ENCODE peak calls at places on chromosomes 12 and 14, in eight cellular contexts. W is heart left ventricle, P is GM23338, A is tibial artery, Y is MM.1S, D is transverse colon, N is HepG2, Q is upper lobe of left lung. G is an unnamed sample.

GRCh38 chr12:109523071-109523470 is 45.6 kb downstream of the UBE3B start:
- DNase-seq in D (no peak), N (no peak), Q (no peak), Y (no peak), A (no peak), W (peak; percentile 86), P (no peak), G (peak; percentile 54)

GRCh38 chr12:118357327-118358007 is 15.2 kb downstream of the TAOK3 start:
- DNase-seq in Y (no peak), A (peak; percentile 37), Q (peak; percentile 56), P (no peak), D (peak; percentile 52), N (no peak), W (no peak), G (no peak)

GRCh38 chr12:64900540-64900939 is 76.1 kb downstream of the TBC1D30 start:
- DNase-seq in N (no peak), Y (no peak), W (no peak), A (no peak), D (no peak), Q (no peak), P (no peak), G (no peak)

GRCh38 chr14:55803506-55804197 is 223.6 kb downstream of the KTN1 start:
- DNase-seq in Y (no peak), W (no peak), Q (no peak), A (no peak), P (no peak), N (no peak), D (no peak), G (no peak)

GRCh38 chr12:49902399-49903350 is 1.0 kb downstream of the FAIM2 start:
- DNase-seq in Q (no peak), D (no peak), Y (no peak), N (no peak), W (no peak), A (no peak), P (peak; percentile 59), G (peak; percentile 45)

GRCh38 chr14:92729632-92730358 is 18.6 kb downstream of the LGMN start:
- DNase-seq in N (no peak), P (no peak), Q (no peak), A (no peak), D (no peak), W (no peak), Y (no peak), G (no peak)

GRCh38 chr12:120687570-120688289 is 781 bp downstream of the MLEC start:
- DNase-seq in W (no peak), N (no peak), A (peak; percentile 34), P (peak; percentile 58), D (peak; percentile 40), Y (peak; percentile 26), Q (no peak), G (peak; percentile 78)

GRCh38 chr12:26630546-26631027 is 202.4 kb downstream of the ITPR2 start:
- DNase-seq in P (no peak), N (peak; percentile 72), A (no peak), Y (no peak), Q (no peak), D (no peak), W (no peak), G (peak; percentile 53)

GRCh38 chr12:5904441-5904840 is 40.6 kb downstream of the ANO2 start:
- DNase-seq in N (no peak), D (no peak), Q (no peak), A (no peak), Y (no peak), P (no peak), W (no peak), G (no peak)

GRCh38 chr12:119902084-119902509 is 25.0 kb upstream of the CIT start:
- DNase-seq in A (peak; percentile 30), W (peak; percentile 50), P (peak; percentile 86), D (peak; percentile 68), N (peak; percentile 57), Q (peak; percentile 57), Y (peak; percentile 35), G (no peak)

GRCh38 chr14:95518045-95518751 is 1.7 kb upstream of the SYNE3 start:
- DNase-seq in Q (peak; percentile 32), N (no peak), D (no peak), A (no peak), P (no peak), Y (peak; percentile 61), W (no peak), G (no peak)

GRCh38 chr14:77565289-77566081 is 51.0 kb downstream of the SPTLC2 start:
- DNase-seq in Y (no peak), Q (no peak), D (no peak), W (no peak), P (no peak), A (no peak), N (no peak), G (no peak)

GRCh38 chr12:6376079-6376941 is 947 bp upstream of the SCNN1A start:
- DNase-seq in D (peak; percentile 75), N (peak; percentile 64), Q (peak; percentile 95), P (peak; percentile 88), Y (no peak), A (peak; percentile 70), W (peak; percentile 66), G (peak; percentile 73)

GRCh38 chr14:74289801-74290200 is 12.9 kb downstream of the ABCD4 start:
- DNase-seq in W (no peak), A (no peak), Q (no peak), P (no peak), Y (no peak), D (no peak), N (no peak), G (no peak)

GRCh38 chr14:74296037-74296467 is 6.7 kb downstream of the ABCD4 start:
- DNase-seq in Q (no peak), N (peak; percentile 66), D (no peak), P (no peak), A (no peak), W (no peak), Y (no peak), G (peak; percentile 61)

GRCh38 chr14:74292061-74292460 is 10.7 kb downstream of the ABCD4 start:
- DNase-seq in Y (no peak), P (no peak), W (no peak), Q (no peak), D (no peak), N (no peak), A (no peak), G (no peak)

GRCh38 chr14:74290415-74290814 is 12.3 kb downstream of the ABCD4 start:
- DNase-seq in P (peak; percentile 64), Q (no peak), D (no peak), Y (peak; percentile 9), W (no peak), A (no peak), N (no peak), G (no peak)

GRCh38 chr14:74293621-74294020 is 9.1 kb downstream of the ABCD4 start:
- DNase-seq in D (no peak), N (no peak), A (no peak), Q (no peak), Y (no peak), W (no peak), P (no peak), G (peak; percentile 14)
- H3K36me3 ChIP-seq in D (no peaks in the 10 kb centered on the region), N (peaks cover 76% of the 10 kb centered on the region), A (peaks cover 100% of the 10 kb centered on the region), Q (peaks cover 72% of the 10 kb centered on the region), Y (no peaks in the 10 kb centered on the region), W (peaks cover 45% of the 10 kb centered on the region), P (peaks cover 33% of the 10 kb centered on the region), G (no peaks in the 10 kb centered on the region)

GRCh38 chr14:73729556-73730265 is 15.5 kb upstream of the PNMA1 start:
- DNase-seq in D (no peak), Q (no peak), A (no peak), N (no peak), Y (no peak), W (no peak), P (no peak), G (no peak)

GRCh38 chr14:73726025-73726961 is 12.1 kb upstream of the PNMA1 start:
- DNase-seq in D (no peak), Q (no peak), N (no peak), A (no peak), W (no peak), Y (no peak), P (no peak), G (no peak)

GRCh38 chr14:73729015-73729330 is 14.8 kb upstream of the PNMA1 start:
- DNase-seq in A (no peak), N (no peak), P (no peak), Y (no peak), D (no peak), W (no peak), Q (no peak), G (no peak)

GRCh38 chr14:73727181-73727580 is 13.0 kb upstream of the PNMA1 start:
- DNase-seq in W (no peak), P (no peak), N (no peak), Y (no peak), A (no peak), Q (no peak), D (no peak), G (no peak)

DNA sequence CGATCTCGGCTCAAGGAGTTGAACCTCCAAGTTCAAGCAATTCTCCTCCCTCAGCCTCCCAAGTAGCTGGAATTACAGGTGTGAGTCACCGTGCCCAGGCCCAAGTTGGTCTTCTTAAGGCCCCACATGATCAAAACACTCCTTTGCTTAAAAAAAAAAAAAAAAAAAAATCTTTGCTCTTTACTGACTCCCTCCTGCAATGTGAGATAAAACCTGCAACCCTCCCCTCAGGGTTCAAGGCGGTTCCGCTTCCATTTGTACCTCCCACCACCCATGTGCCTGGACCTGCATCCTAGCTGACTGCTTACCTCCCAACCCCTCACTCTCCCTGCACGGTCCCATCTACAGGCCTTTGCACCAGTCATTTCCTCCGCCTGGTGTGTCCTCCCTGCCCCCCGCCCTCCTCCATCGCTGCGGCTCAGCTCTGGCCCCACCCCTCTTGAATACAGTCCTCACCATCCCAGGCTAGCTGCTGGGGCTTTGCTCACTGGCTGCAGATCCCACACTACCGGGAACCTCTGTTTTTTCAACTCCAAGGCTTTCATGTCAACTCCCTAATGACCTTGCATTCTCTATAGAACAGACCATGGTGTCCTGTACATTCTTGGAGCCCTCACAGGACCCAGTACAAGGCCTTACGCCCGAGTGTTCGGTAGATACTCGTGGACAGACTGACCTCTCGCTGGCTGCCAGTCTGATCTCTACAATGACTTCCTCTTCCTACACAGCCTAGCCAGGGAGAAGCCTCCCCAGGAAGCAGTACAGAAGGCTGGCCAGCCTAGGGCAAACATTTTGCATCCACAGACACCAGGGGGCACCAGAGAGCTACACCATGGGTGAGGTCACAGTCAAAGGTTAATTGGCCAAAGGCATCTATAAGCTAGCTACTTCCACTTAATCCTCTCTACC is 14.2 kb upstream of the PNMA1 start:
- DNase-seq in D (peak; percentile 94), W (peak; percentile 91), Y (peak; percentile 53), N (peak; percentile 60), A (peak; percentile 78), P (peak; percentile 92), Q (peak; percentile 91), G (peak; percentile 91)
- H3K36me3 ChIP-seq in D (no peaks in the 10 kb centered on the region), W (peaks cover 31% of the 10 kb centered on the region), Y (no peaks in the 10 kb centered on the region), N (peaks cover 80% of the 10 kb centered on the region), A (peaks cover 75% of the 10 kb centered on the region), P (no peaks in the 10 kb centered on the region), Q (peaks cover 55% of the 10 kb centered on the region), G (peaks cover 6% of the 10 kb centered on the region)

DNA sequence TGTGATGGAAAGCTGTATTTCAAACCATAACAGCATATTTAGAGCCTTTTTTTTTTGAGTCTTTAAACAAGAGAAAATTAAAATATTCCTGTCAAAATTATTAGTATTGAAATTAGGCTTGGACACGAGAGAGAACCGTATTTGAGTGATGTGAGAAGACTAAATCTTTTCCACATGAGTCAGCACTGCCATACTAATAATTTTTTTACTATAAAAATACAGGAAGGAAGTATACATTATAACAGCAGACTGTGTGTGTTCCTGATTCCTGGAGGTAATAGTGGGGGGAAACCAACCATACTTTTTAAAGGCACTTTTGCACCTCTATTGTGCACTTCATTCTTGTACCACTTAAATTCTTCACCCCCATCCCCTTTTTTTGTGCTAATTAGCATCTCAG is 45.6 kb downstream of the PPM1A start:
- DNase-seq in N (no peak), P (no peak), W (no peak), Y (no peak), D (no peak), Q (no peak), A (no peak), G (no peak)
- H3K36me3 ChIP-seq in N (peaks cover 30% of the 10 kb centered on the region), P (no peaks in the 10 kb centered on the region), W (peaks cover 10% of the 10 kb centered on the region), Y (no peaks in the 10 kb centered on the region), D (no peaks in the 10 kb centered on the region), Q (peaks cover 13% of the 10 kb centered on the region), A (peaks cover 37% of the 10 kb centered on the region), G (no peaks in the 10 kb centered on the region)

GRCh38 chr12:122517877-122518276 is 8.9 kb downstream of the RSRC2 start:
- DNase-seq in Q (no peak), Y (no peak), P (no peak), W (no peak), N (no peak), D (no peak), A (no peak), G (no peak)
- H3K36me3 ChIP-seq in Q (peaks cover 89% of the 10 kb centered on the region), Y (peaks cover 6% of the 10 kb centered on the region), P (peaks cover 98% of the 10 kb centered on the region), W (peaks cover 71% of the 10 kb centered on the region), N (peaks cover 86% of the 10 kb centered on the region), D (peaks cover 6% of the 10 kb centered on the region), A (peaks cover 96% of the 10 kb centered on the region), G (peaks cover 15% of the 10 kb centered on the region)

G was measured in aorta.